ENCODE peak calls at places on chromosomes 3 and 15, in five cellular contexts. O is uterus, S is NCI-H460, Q is NCI-H1092 treated with DMSO at 0.1 percent for 48 hours, R is AG04450. P is an unnamed sample.

GRCh38 chr3:194135516-194135805 is 487 bp upstream of the HES1 start:
- DNase-seq in R (no peak), S (no peak), Q (no peak), O (no peak), P (no peak)

GRCh38 chr3:188000361-188000861 is 153.5 kb upstream of the LPP start:
- DNase-seq in R (no peak), O (no peak), Q (peak; percentile 82), S (no peak), P (peak; percentile 67)

GRCh38 chr15:64521726-64522164 is 61.4 kb downstream of the ZNF609 start:
- DNase-seq in R (no peak), Q (no peak), O (no peak), S (peak; percentile 25), P (no peak)

GRCh38 chr15:69377137-69377536 is 37.0 kb upstream of the KIF23 start:
- DNase-seq in R (no peak), Q (no peak), S (no peak), O (no peak), P (no peak)

GRCh38 chr15:37978231-37978630 is 43.8 kb downstream of the TMCO5A start:
- DNase-seq in R (no peak), S (no peak), O (no peak), Q (no peak), P (no peak)

GRCh38 chr3:55296781-55297180 is 190.3 kb downstream of the WNT5A start:
- DNase-seq in S (no peak), Q (no peak), O (no peak), R (no peak), P (no peak)

GRCh38 chr3:59496250-59496649 is 446.4 kb upstream of the CFAP20DC start:
- DNase-seq in O (no peak), S (no peak), Q (no peak), R (no peak), P (no peak)

GRCh38 chr3:185337231-185337816 is 25.6 kb upstream of the MAP3K13 start:
- DNase-seq in R (no peak), Q (peak; percentile 60), S (peak; percentile 83), O (no peak), P (no peak)

GRCh38 chr3:153029350-153029749 is 132.7 kb upstream of the RAP2B start:
- DNase-seq in S (no peak), R (peak; percentile 78), Q (no peak), O (no peak), P (no peak)

GRCh38 chr15:85752591-85752990 is 42.1 kb downstream of the KLHL25 start:
- DNase-seq in R (no peak), Q (no peak), O (peak; percentile 34), S (no peak), P (no peak)

GRCh38 chr3:94136133-94136532 is 73.3 kb downstream of the NSUN3 start:
- DNase-seq in Q (no peak), R (no peak), S (no peak), O (no peak), P (no peak)

GRCh38 chr3:4826237-4827100 is 152.8 kb upstream of the BHLHE40 start:
- DNase-seq in Q (peak; percentile 46), S (peak; percentile 50), R (no peak), O (peak; percentile 71), P (no peak)

GRCh38 chr3:188188911-188189310 is 35.0 kb downstream of the LPP start:
- DNase-seq in R (no peak), Q (no peak), O (no peak), S (no peak), P (no peak)

GRCh38 chr3:29065211-29065785 is 215.6 kb upstream of the RBMS3 start:
- DNase-seq in S (peak; percentile 83), O (peak; percentile 41), Q (peak; percentile 51), R (peak; percentile 97), P (no peak)